ENCODE peak calls at places on chromosomes 3 and 15, in four cellular contexts. S is K562, J is HepG2, V is H1. C is an unnamed sample.

GRCh38 chr3:179927191-179927590 is 109.5 kb downstream of the PEX5L start:
- DNase-seq in S (no peak), J (no peak), V (no peak), C (no peak)

GRCh38 chr3:85821130-85821756 is 862.5 kb downstream of the CADM2 start:
- DNase-seq in V (peak; percentile 52), J (peak; percentile 23), S (no peak), C (no peak)

GRCh38 chr3:85387913-85388510 is 429.2 kb downstream of the CADM2 start:
- DNase-seq in J (no peak), V (no peak), S (no peak), C (no peak)

GRCh38 chr15:90393040-90393439 is 5.0 kb downstream of the IQGAP1 start:
- DNase-seq in J (no peak), V (no peak), S (no peak), C (no peak)

GRCh38 chr3:27585429-27585828 is 101.2 kb upstream of the SLC4A7 start:
- DNase-seq in V (no peak), J (no peak), S (no peak), C (no peak)

GRCh38 chr15:63233667-63234419 is 43.6 kb upstream of the APH1B start:
- DNase-seq in S (no peak), V (no peak), J (peak; percentile 33), C (no peak)

GRCh38 chr3:50519471-50520089 is 16.1 kb upstream of the CACNA2D2 start:
- DNase-seq in S (peak; percentile 71), J (peak; percentile 41), V (peak; percentile 95), C (peak; percentile 60)

GRCh38 chr15:99547474-99547873 is 18.3 kb upstream of the MEF2A start:
- DNase-seq in V (no peak), J (no peak), S (no peak), C (no peak)

GRCh38 chr15:99703603-99704443 is 29.4 kb downstream of the LYSMD4 start:
- DNase-seq in S (peak; percentile 23), J (peak; percentile 62), V (no peak), C (peak; percentile 61)

GRCh38 chr15:38588672-38589071 is 24.1 kb upstream of the RASGRP1 start:
- DNase-seq in S (peak; percentile 24), V (no peak), J (no peak), C (no peak)
- TF ChIP-seq CEBPB in S (no peak), V (no peak), J (no peak), C (no peak)

GRCh38 chr3:13612829-13613228 is 63.9 kb downstream of the FBLN2 start:
- DNase-seq in J (peak; percentile 7), V (no peak), S (no peak), C (no peak)

GRCh38 chr3:13614607-13615006 is 65.7 kb downstream of the FBLN2 start:
- DNase-seq in J (no peak), S (no peak), V (no peak), C (no peak)

GRCh38 chr3:13616359-13616758 is 67.4 kb downstream of the FBLN2 start:
- DNase-seq in S (no peak), V (no peak), J (no peak), C (no peak)

GRCh38 chr3:13615019-13615528 is 66.1 kb downstream of the FBLN2 start:
- DNase-seq in J (no peak), V (no peak), S (no peak), C (no peak)

GRCh38 chr3:13613343-13614190 is 64.6 kb downstream of the FBLN2 start:
- DNase-seq in J (no peak), V (no peak), S (no peak), C (no peak)
- TF ChIP-seq MAX in J (no peak), V (no peak), S (no peak), C (no peak)

DNA sequence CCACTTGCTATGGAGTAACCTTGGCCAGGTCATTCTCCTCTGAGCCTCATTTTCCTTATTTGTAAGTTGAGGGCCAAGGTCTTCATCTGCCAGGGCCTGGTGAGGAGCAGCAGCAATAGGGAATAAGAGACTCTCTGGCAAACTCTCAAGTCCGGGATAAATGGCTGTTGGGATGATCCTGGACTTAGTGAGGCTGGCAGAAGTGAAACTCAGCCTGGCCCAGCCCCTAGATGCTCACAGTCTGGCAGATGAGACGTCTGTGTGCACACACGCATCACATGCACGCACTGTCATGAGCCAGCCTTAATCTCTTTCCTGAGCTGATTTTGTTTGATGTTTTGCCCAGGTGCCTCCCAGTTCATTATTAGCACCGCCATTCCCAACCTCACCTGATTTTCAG is 26.8 kb downstream of the SLC6A6 start:
- DNase-seq in V (no peak), S (no peak), J (no peak), C (no peak)
- TF ChIP-seq FOSL1 in V (no peak), S (no peak), J (no peak), C (no peak)

DNA sequence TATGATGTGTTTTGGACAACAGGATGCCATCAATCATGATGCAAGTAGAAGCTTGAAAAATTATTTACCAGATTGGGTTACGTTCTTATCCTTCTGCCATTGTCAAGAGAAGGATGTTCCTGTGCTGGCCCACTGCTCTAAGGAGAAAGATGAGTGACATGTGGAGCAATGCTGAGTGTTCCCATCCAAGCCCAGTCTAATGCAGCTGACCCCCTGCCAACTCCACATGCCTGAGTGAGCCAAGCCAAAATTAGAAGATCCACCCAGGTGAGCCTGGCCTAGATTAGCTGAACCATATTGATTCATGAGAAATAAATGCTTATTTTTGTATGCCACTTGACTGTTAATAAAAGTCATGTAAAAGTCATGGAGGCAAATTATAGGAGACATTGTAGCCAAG is 446.5 kb downstream of the CNTN3 start:
- DNase-seq in J (no peak), S (no peak), V (no peak), C (no peak)
- TF ChIP-seq CEBPB in J (no peak), S (no peak), V (no peak), C (no peak)

DNA sequence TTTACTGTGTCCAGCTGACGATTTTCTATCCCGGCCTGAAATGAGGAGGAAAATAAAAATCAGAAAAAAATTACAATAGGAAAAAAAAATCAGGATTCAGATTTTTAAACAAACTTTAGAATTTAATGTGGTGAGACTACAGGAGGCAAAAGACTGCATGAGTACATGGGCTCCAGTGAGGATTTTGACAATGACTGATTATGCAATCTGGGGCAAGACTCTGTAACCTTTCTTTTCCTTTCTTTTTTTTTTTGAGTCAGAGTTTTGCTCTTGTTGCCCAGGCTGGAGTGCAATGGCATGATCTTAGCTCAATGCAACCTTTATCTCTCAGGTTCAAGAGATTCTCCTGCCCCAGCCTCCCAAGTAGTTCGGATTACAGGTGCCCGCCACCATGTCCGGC is 29.9 kb downstream of the SPG11 start:
- DNase-seq in S (no peak), V (no peak), J (no peak), C (no peak)
- TF ChIP-seq MAX in S (no peak), V (no peak), J (no peak), C (no peak)

GRCh38 chr3:170470063-170471006 is 51.7 kb downstream of the CLDN11 start:
- DNase-seq in S (no peak), J (no peak), V (peak; percentile 26), C (no peak)
- TF ChIP-seq FOSL1 in S (no peak), J (no peak), V (no peak), C (no peak)